ENCODE peak calls at places on chromosomes 4 and X, in eight cellular contexts. N, C, Z, L, M, H, Y and U are unnamed samples.

GRCh38 chrX:17559728-17560379 is 177.4 kb upstream of the SCML1 start:
- DNase-seq in C (no peak), M (peak; percentile 55), N (no peak), H (peak; percentile 91), Y (peak; percentile 94), Z (no peak), L (peak; percentile 81), U (peak; percentile 76)

GRCh38 chr4:22897520-22898108 is 204.9 kb downstream of the GBA3 start:
- DNase-seq in M (no peak), C (peak; percentile 21), L (no peak), H (peak; percentile 25), Z (no peak), N (no peak), Y (peak; percentile 33), U (no peak)

GRCh38 chr4:109721033-109721432 is 8.8 kb downstream of the PLA2G12A start:
- DNase-seq in N (no peak), H (no peak), L (peak; percentile 49), M (no peak), Y (peak; percentile 20), C (no peak), Z (no peak), U (peak; percentile 5)

GRCh38 chr4:118586357-118586790 is 98.8 kb upstream of the METTL14 start:
- DNase-seq in H (peak; percentile 49), C (no peak), N (peak; percentile 42), Z (no peak), Y (peak; percentile 36), M (no peak), L (no peak), U (no peak)

GRCh38 chr4:137266511-137266910 is 265.8 kb downstream of the PCDH18 start:
- DNase-seq in N (no peak), H (peak; percentile 73), Y (no peak), Z (no peak), L (no peak), M (no peak), C (no peak), U (no peak)

GRCh38 chr4:3011456-3012220 is 48.3 kb downstream of the GRK4 start:
- DNase-seq in M (no peak), L (no peak), H (no peak), N (no peak), Y (no peak), C (no peak), Z (no peak), U (no peak)

GRCh38 chr4:53532521-53532920 is 58.8 kb downstream of the LNX1 start:
- DNase-seq in L (no peak), Y (no peak), H (peak; percentile 39), N (no peak), C (no peak), M (no peak), Z (no peak), U (no peak)

GRCh38 chrX:100830547-100830946 is 10.4 kb downstream of the CSTF2 start:
- DNase-seq in Z (no peak), Y (no peak), L (no peak), N (no peak), C (no peak), H (no peak), M (no peak), U (no peak)

GRCh38 chrX:71534773-71535544 is 2.1 kb downstream of the OGT start:
- DNase-seq in N (no peak), M (no peak), Z (no peak), L (no peak), C (no peak), H (no peak), Y (no peak), U (no peak)

GRCh38 chr4:25953740-25954139 is 39.7 kb downstream of the SMIM20 start:
- DNase-seq in Y (peak; percentile 4), N (no peak), M (no peak), L (peak; percentile 35), H (peak; percentile 70), Z (no peak), C (no peak), U (peak; percentile 72)

GRCh38 chr4:70365479-70365878 is 4.9 kb downstream of the SMR3A start:
- DNase-seq in H (no peak), L (no peak), N (no peak), Z (no peak), M (no peak), Y (no peak), C (no peak), U (peak; percentile 1)

GRCh38 chr4:83074086-83074704 is 39.2 kb downstream of the COPS4 start:
- DNase-seq in C (peak; percentile 91), L (peak; percentile 79), N (peak; percentile 25), M (no peak), H (peak; percentile 90), Z (no peak), Y (peak; percentile 88), U (no peak)

GRCh38 chr4:154399259-154399974 is 92.2 kb downstream of the DCHS2 start:
- DNase-seq in M (no peak), Y (peak; percentile 66), L (peak; percentile 5), C (no peak), H (peak; percentile 38), Z (no peak), N (no peak), U (peak; percentile 4)

GRCh38 chr4:75248770-75249467 is 265.3 kb downstream of the RCHY1 start:
- DNase-seq in L (peak; percentile 5), N (no peak), Z (no peak), H (no peak), M (no peak), C (no peak), Y (no peak), U (no peak)

GRCh38 chrX:46582325-46582724 is 8.8 kb downstream of the CHST7 start:
- DNase-seq in N (no peak), H (peak; percentile 73), C (no peak), M (no peak), Z (no peak), Y (peak; percentile 42), L (no peak), U (no peak)

GRCh38 chr4:153822316-153822715 is 33.4 kb upstream of the SFRP2 start:
- DNase-seq in Y (no peak), M (no peak), L (no peak), N (no peak), C (no peak), H (no peak), Z (no peak), U (no peak)

DNA sequence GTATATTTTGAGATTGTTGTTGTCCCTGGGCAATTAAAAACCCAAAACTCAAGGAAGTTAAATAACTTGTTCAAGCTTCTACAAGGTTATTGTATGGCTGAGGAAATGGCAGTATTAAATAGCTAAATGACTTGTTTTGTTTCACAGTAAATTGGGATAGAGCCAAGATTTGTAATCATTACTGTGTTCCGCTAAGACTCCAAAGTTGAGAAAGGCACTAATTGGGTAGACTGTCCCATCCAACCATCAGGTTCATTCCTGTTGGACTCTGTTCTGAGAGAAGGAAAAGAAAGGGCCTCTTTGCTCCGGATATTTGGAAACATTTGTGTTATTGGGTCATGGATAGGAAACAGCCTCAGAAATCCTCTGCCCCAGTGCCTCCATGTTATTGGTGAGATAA is 82.2 kb downstream of the DCLK2 start:
- DNase-seq in Y (peak; percentile 35), C (no peak), Z (no peak), L (no peak), M (no peak), H (no peak), N (no peak), U (no peak)
- H3K4me3 ChIP-seq in Y (no peak overlapping the region), C (no peak overlapping the region), Z (no peak overlapping the region), L (no peak overlapping the region), M (no peak overlapping the region), H (no peak overlapping the region), N (no peak overlapping the region), U (no peak overlapping the region)

GRCh38 chr4:1597021-1597931 is 86.8 kb downstream of the FAM53A start:
- DNase-seq in N (no peak), M (no peak), L (no peak), C (no peak), Y (no peak), H (no peak), Z (peak; percentile 37), U (no peak)
- H3K4me3 ChIP-seq in N (no peak overlapping the region), M (no peak overlapping the region), L (no peak overlapping the region), C (no peak overlapping the region), Y (no peak overlapping the region), H (no peak overlapping the region), Z (no peak overlapping the region), U (no peak overlapping the region)

DNA sequence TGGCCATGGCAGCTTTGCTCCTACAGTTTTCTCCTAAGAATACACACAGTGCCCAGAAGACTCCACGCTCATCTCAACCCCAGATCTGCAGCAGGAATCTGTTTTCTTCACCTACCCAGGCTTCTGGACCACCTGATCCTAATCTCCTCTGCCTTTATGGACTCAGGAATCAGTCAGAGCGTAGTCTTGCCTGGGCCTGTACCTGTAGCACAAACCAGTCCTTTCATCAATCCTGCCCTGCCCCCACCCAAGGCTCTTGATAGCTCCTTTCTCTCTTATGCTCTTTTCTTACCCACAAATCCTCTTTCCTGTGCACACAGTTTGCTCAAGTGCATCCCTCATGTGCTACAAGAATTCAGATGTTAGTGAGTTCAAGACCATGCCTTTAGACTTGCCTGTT is 89.7 kb downstream of the ZNF718 start:
- DNase-seq in M (no peak), L (no peak), N (no peak), Y (no peak), C (no peak), H (no peak), Z (no peak), U (no peak)
- H3K4me3 ChIP-seq in M (no peak overlapping the region), L (no peak overlapping the region), N (no peak overlapping the region), Y (no peak overlapping the region), C (no peak overlapping the region), H (peak overlapping the region; percentile 71), Z (no peak overlapping the region), U (no peak overlapping the region)

GRCh38 chr4:87981505-87981904 is 6.0 kb downstream of the SPP1 start:
- DNase-seq in Z (no peak), H (no peak), L (no peak), N (no peak), M (no peak), C (no peak), Y (no peak), U (no peak)

GRCh38 chr4:87979810-87980209 is 4.3 kb downstream of the SPP1 start:
- DNase-seq in M (no peak), L (no peak), N (no peak), H (no peak), C (no peak), Y (no peak), Z (no peak), U (no peak)

GRCh38 chr4:87977521-87978278 is 2.2 kb downstream of the SPP1 start:
- DNase-seq in N (no peak), L (no peak), Z (no peak), Y (no peak), M (no peak), C (no peak), H (no peak), U (no peak)

GRCh38 chr4:87975466-87975865 is at the start of gene SPP1:
- DNase-seq in H (peak; percentile 19), C (peak; percentile 2), M (no peak), Z (peak; percentile 64), L (peak; percentile 18), N (no peak), Y (no peak), U (no peak)

GRCh38 chr4:87978656-87979055 is 3.1 kb downstream of the SPP1 start:
- DNase-seq in N (no peak), Y (peak; percentile 25), C (no peak), M (no peak), Z (no peak), H (peak; percentile 32), L (peak; percentile 50), U (no peak)
- H3K4me3 ChIP-seq in N (no peak overlapping the region), Y (no peak overlapping the region), C (no peak overlapping the region), M (no peak overlapping the region), Z (no peak overlapping the region), H (no peak overlapping the region), L (no peak overlapping the region), U (no peak overlapping the region)